ENCODE peak calls at places on chromosome 10, in ten cellular contexts. One of them, this sample, is unnamed.

GRCh38 chr10:99676435-99676834 is 17.1 kb downstream of the ENTPD7 start:
- DNase-seq in NCI-H748 treated with DMSO at 0.1 percent for 48 hours: no peak
- DNase-seq in amniotic stem cell: peak; percentile 27
- DNase-seq in GM18507: no peak
- DNase-seq in naive B cell: no peak
- DNase-seq in bronchial epithelial cell: no peak
- DNase-seq in occipital lobe: no peak
- DNase-seq in tibial artery: no peak
- DNase-seq in NK-92 treated with Interleukin-12 subunit alpha and Interleukin-12 subunit beta, amount 100 ng/mL, for 24 hours: no peak
- DNase-seq in activated T-cell treated with anti-CD3 and anti-CD28 coated beads, Interleukin-2, amount 50 U/mL, for 1 hour: no peak
- DNase-seq in this sample: no peak

GRCh38 chr10:96118604-96119450 is 11.3 kb upstream of the ZNF518A start:
- DNase-seq in NCI-H748 treated with DMSO at 0.1 percent for 48 hours: no peak
- DNase-seq in amniotic stem cell: no peak
- DNase-seq in GM18507: no peak
- DNase-seq in naive B cell: no peak
- DNase-seq in bronchial epithelial cell: no peak
- DNase-seq in occipital lobe: no peak
- DNase-seq in tibial artery: no peak
- DNase-seq in NK-92 treated with Interleukin-12 subunit alpha and Interleukin-12 subunit beta, amount 100 ng/mL, for 24 hours: no peak
- DNase-seq in activated T-cell treated with anti-CD3 and anti-CD28 coated beads, Interleukin-2, amount 50 U/mL, for 1 hour: no peak
- DNase-seq in this sample: no peak

GRCh38 chr10:114754445-114755320 is 66.9 kb upstream of the FHIP2A start:
- DNase-seq in NCI-H748 treated with DMSO at 0.1 percent for 48 hours: no peak
- DNase-seq in amniotic stem cell: no peak
- DNase-seq in GM18507: no peak
- DNase-seq in naive B cell: no peak
- DNase-seq in bronchial epithelial cell: peak; percentile 36
- DNase-seq in occipital lobe: no peak
- DNase-seq in tibial artery: no peak
- DNase-seq in NK-92 treated with Interleukin-12 subunit alpha and Interleukin-12 subunit beta, amount 100 ng/mL, for 24 hours: no peak
- DNase-seq in activated T-cell treated with anti-CD3 and anti-CD28 coated beads, Interleukin-2, amount 50 U/mL, for 1 hour: no peak
- DNase-seq in this sample: no peak

GRCh38 chr10:113151178-113151577 is 201.1 kb downstream of the TCF7L2 start:
- DNase-seq in NCI-H748 treated with DMSO at 0.1 percent for 48 hours: no peak
- DNase-seq in amniotic stem cell: no peak
- DNase-seq in GM18507: no peak
- DNase-seq in naive B cell: no peak
- DNase-seq in bronchial epithelial cell: no peak
- DNase-seq in occipital lobe: no peak
- DNase-seq in tibial artery: no peak
- DNase-seq in NK-92 treated with Interleukin-12 subunit alpha and Interleukin-12 subunit beta, amount 100 ng/mL, for 24 hours: no peak
- DNase-seq in activated T-cell treated with anti-CD3 and anti-CD28 coated beads, Interleukin-2, amount 50 U/mL, for 1 hour: no peak
- DNase-seq in this sample: no peak

GRCh38 chr10:25701651-25702050 is 232.4 kb upstream of the MYO3A start:
- DNase-seq in NCI-H748 treated with DMSO at 0.1 percent for 48 hours: no peak
- DNase-seq in amniotic stem cell: no peak
- DNase-seq in GM18507: no peak
- DNase-seq in naive B cell: no peak
- DNase-seq in bronchial epithelial cell: no peak
- DNase-seq in occipital lobe: no peak
- DNase-seq in tibial artery: no peak
- DNase-seq in NK-92 treated with Interleukin-12 subunit alpha and Interleukin-12 subunit beta, amount 100 ng/mL, for 24 hours: no peak
- DNase-seq in activated T-cell treated with anti-CD3 and anti-CD28 coated beads, Interleukin-2, amount 50 U/mL, for 1 hour: no peak
- DNase-seq in this sample: peak; percentile 69

GRCh38 chr10:126407831-126408230 is 19.6 kb upstream of the ADAM12 start:
- DNase-seq in NCI-H748 treated with DMSO at 0.1 percent for 48 hours: no peak
- DNase-seq in amniotic stem cell: no peak
- DNase-seq in GM18507: no peak
- DNase-seq in naive B cell: no peak
- DNase-seq in bronchial epithelial cell: peak; percentile 39
- DNase-seq in occipital lobe: no peak
- DNase-seq in tibial artery: no peak
- DNase-seq in NK-92 treated with Interleukin-12 subunit alpha and Interleukin-12 subunit beta, amount 100 ng/mL, for 24 hours: no peak
- DNase-seq in activated T-cell treated with anti-CD3 and anti-CD28 coated beads, Interleukin-2, amount 50 U/mL, for 1 hour: no peak
- DNase-seq in this sample: no peak

GRCh38 chr10:95404864-95405263 is 114.1 kb upstream of the PDLIM1 start:
- DNase-seq in NCI-H748 treated with DMSO at 0.1 percent for 48 hours: no peak
- DNase-seq in amniotic stem cell: no peak
- DNase-seq in GM18507: no peak
- DNase-seq in naive B cell: no peak
- DNase-seq in bronchial epithelial cell: no peak
- DNase-seq in occipital lobe: no peak
- DNase-seq in tibial artery: no peak
- DNase-seq in NK-92 treated with Interleukin-12 subunit alpha and Interleukin-12 subunit beta, amount 100 ng/mL, for 24 hours: no peak
- DNase-seq in activated T-cell treated with anti-CD3 and anti-CD28 coated beads, Interleukin-2, amount 50 U/mL, for 1 hour: no peak
- DNase-seq in this sample: no peak

GRCh38 chr10:96122824-96123223 is 7.3 kb upstream of the ZNF518A start:
- DNase-seq in NCI-H748 treated with DMSO at 0.1 percent for 48 hours: no peak
- DNase-seq in amniotic stem cell: no peak
- DNase-seq in GM18507: no peak
- DNase-seq in naive B cell: no peak
- DNase-seq in bronchial epithelial cell: peak; percentile 37
- DNase-seq in occipital lobe: no peak
- DNase-seq in tibial artery: no peak
- DNase-seq in NK-92 treated with Interleukin-12 subunit alpha and Interleukin-12 subunit beta, amount 100 ng/mL, for 24 hours: no peak
- DNase-seq in activated T-cell treated with anti-CD3 and anti-CD28 coated beads, Interleukin-2, amount 50 U/mL, for 1 hour: no peak
- DNase-seq in this sample: no peak

GRCh38 chr10:96416643-96417042 is 57.8 kb upstream of the OPALIN start:
- DNase-seq in NCI-H748 treated with DMSO at 0.1 percent for 48 hours: no peak
- DNase-seq in amniotic stem cell: no peak
- DNase-seq in GM18507: no peak
- DNase-seq in naive B cell: no peak
- DNase-seq in bronchial epithelial cell: no peak
- DNase-seq in occipital lobe: no peak
- DNase-seq in tibial artery: no peak
- DNase-seq in NK-92 treated with Interleukin-12 subunit alpha and Interleukin-12 subunit beta, amount 100 ng/mL, for 24 hours: no peak
- DNase-seq in activated T-cell treated with anti-CD3 and anti-CD28 coated beads, Interleukin-2, amount 50 U/mL, for 1 hour: no peak
- DNase-seq in this sample: no peak

GRCh38 chr10:9301148-9301547 is 1246.7 kb downstream of the GATA3 start:
- DNase-seq in NCI-H748 treated with DMSO at 0.1 percent for 48 hours: no peak
- DNase-seq in amniotic stem cell: no peak
- DNase-seq in GM18507: no peak
- DNase-seq in naive B cell: no peak
- DNase-seq in bronchial epithelial cell: peak; percentile 5
- DNase-seq in occipital lobe: no peak
- DNase-seq in tibial artery: no peak
- DNase-seq in NK-92 treated with Interleukin-12 subunit alpha and Interleukin-12 subunit beta, amount 100 ng/mL, for 24 hours: no peak
- DNase-seq in activated T-cell treated with anti-CD3 and anti-CD28 coated beads, Interleukin-2, amount 50 U/mL, for 1 hour: no peak
- DNase-seq in this sample: no peak

This sample was measured in H7.